ENCODE peak calls at places on chromosomes 13 and 19, in five cellular contexts. One of them, this sample, is unnamed.

GRCh38 chr13:45807520-45808099 is 43.9 kb downstream of the SIAH3 start:
- DNase-seq in colonic mucosa: no peak
- DNase-seq in HepG2: peak; percentile 60
- DNase-seq in endothelial cell: peak; percentile 55
- DNase-seq in progenitor cell of endocrine pancreas: no peak
- DNase-seq in this sample: no peak

GRCh38 chr19:40264314-40265054 is 20.7 kb downstream of the AKT2 start:
- DNase-seq in colonic mucosa: no peak
- DNase-seq in HepG2: no peak
- DNase-seq in endothelial cell: no peak
- DNase-seq in progenitor cell of endocrine pancreas: no peak
- DNase-seq in this sample: no peak

GRCh38 chr13:51825165-51825592 is 19.8 kb downstream of the TMEM272 start:
- DNase-seq in colonic mucosa: no peak
- DNase-seq in HepG2: no peak
- DNase-seq in endothelial cell: no peak
- DNase-seq in progenitor cell of endocrine pancreas: no peak
- DNase-seq in this sample: no peak

GRCh38 chr13:49436890-49437289 is 7.0 kb downstream of the CAB39L start:
- DNase-seq in colonic mucosa: no peak
- DNase-seq in HepG2: no peak
- DNase-seq in endothelial cell: no peak
- DNase-seq in progenitor cell of endocrine pancreas: no peak
- DNase-seq in this sample: no peak

GRCh38 chr19:51194527-51195315 is 30.2 kb upstream of the CD33 start:
- DNase-seq in colonic mucosa: no peak
- DNase-seq in HepG2: no peak
- DNase-seq in endothelial cell: no peak
- DNase-seq in progenitor cell of endocrine pancreas: no peak
- DNase-seq in this sample: no peak

GRCh38 chr13:50357586-50358118 is 342.4 kb downstream of the KCNRG start:
- DNase-seq in colonic mucosa: no peak
- DNase-seq in HepG2: no peak
- DNase-seq in endothelial cell: no peak
- DNase-seq in progenitor cell of endocrine pancreas: no peak
- DNase-seq in this sample: no peak

GRCh38 chr13:91904597-91904996 is 506.2 kb downstream of the GPC5 start:
- DNase-seq in colonic mucosa: no peak
- DNase-seq in HepG2: no peak
- DNase-seq in endothelial cell: no peak
- DNase-seq in progenitor cell of endocrine pancreas: no peak
- DNase-seq in this sample: no peak

GRCh38 chr19:50327461-50328256 is 1.5 kb downstream of the KCNC3 start:
- DNase-seq in colonic mucosa: no peak
- DNase-seq in HepG2: no peak
- DNase-seq in endothelial cell: no peak
- DNase-seq in progenitor cell of endocrine pancreas: no peak
- DNase-seq in this sample: no peak

GRCh38 chr19:29674374-29675119 is 9.3 kb downstream of the PLEKHF1 start:
- DNase-seq in colonic mucosa: no peak
- DNase-seq in HepG2: no peak
- DNase-seq in endothelial cell: no peak
- DNase-seq in progenitor cell of endocrine pancreas: no peak
- DNase-seq in this sample: no peak

GRCh38 chr13:24605923-24606372 is 74.3 kb upstream of the ATP12A start:
- DNase-seq in colonic mucosa: no peak
- DNase-seq in HepG2: peak; percentile 47
- DNase-seq in endothelial cell: no peak
- DNase-seq in progenitor cell of endocrine pancreas: no peak
- DNase-seq in this sample: no peak

GRCh38 chr13:74771964-74772363 is 637.8 kb upstream of the KLF12 start:
- DNase-seq in colonic mucosa: no peak
- DNase-seq in HepG2: no peak
- DNase-seq in endothelial cell: no peak
- DNase-seq in progenitor cell of endocrine pancreas: no peak
- DNase-seq in this sample: no peak

GRCh38 chr19:41734156-41734555 is 21.2 kb upstream of the CEACAM6 start:
- DNase-seq in colonic mucosa: no peak
- DNase-seq in HepG2: no peak
- DNase-seq in endothelial cell: no peak
- DNase-seq in progenitor cell of endocrine pancreas: no peak
- DNase-seq in this sample: no peak

GRCh38 chr13:44974056-44974798 is 15.0 kb downstream of the NUFIP1 start:
- DNase-seq in colonic mucosa: no peak
- DNase-seq in HepG2: no peak
- DNase-seq in endothelial cell: no peak
- DNase-seq in progenitor cell of endocrine pancreas: no peak
- DNase-seq in this sample: no peak

GRCh38 chr19:42368765-42369164 is 21.3 kb downstream of the CNFN start:
- DNase-seq in colonic mucosa: no peak
- DNase-seq in HepG2: no peak
- DNase-seq in endothelial cell: no peak
- DNase-seq in progenitor cell of endocrine pancreas: no peak
- DNase-seq in this sample: no peak

GRCh38 chr19:19562665-19563347 is 24.7 kb downstream of the CILP2 start:
- DNase-seq in colonic mucosa: no peak
- DNase-seq in HepG2: no peak
- DNase-seq in endothelial cell: no peak
- DNase-seq in progenitor cell of endocrine pancreas: no peak
- DNase-seq in this sample: no peak

GRCh38 chr19:8926341-8926740 is 83.9 kb downstream of the MUC16 start:
- DNase-seq in colonic mucosa: no peak
- DNase-seq in HepG2: no peak
- DNase-seq in endothelial cell: no peak
- DNase-seq in progenitor cell of endocrine pancreas: no peak
- DNase-seq in this sample: no peak

GRCh38 chr13:101473458-101473857 is 21.0 kb downstream of the ITGBL1 start:
- DNase-seq in colonic mucosa: no peak
- DNase-seq in HepG2: no peak
- DNase-seq in endothelial cell: no peak
- DNase-seq in progenitor cell of endocrine pancreas: no peak
- DNase-seq in this sample: no peak
- TF ChIP-seq CTCF in colonic mucosa: no peak
- TF ChIP-seq CTCF in HepG2: no peak
- TF ChIP-seq CTCF in endothelial cell: no peak
- TF ChIP-seq CTCF in progenitor cell of endocrine pancreas: no peak
- TF ChIP-seq CTCF in this sample: no peak

DNA sequence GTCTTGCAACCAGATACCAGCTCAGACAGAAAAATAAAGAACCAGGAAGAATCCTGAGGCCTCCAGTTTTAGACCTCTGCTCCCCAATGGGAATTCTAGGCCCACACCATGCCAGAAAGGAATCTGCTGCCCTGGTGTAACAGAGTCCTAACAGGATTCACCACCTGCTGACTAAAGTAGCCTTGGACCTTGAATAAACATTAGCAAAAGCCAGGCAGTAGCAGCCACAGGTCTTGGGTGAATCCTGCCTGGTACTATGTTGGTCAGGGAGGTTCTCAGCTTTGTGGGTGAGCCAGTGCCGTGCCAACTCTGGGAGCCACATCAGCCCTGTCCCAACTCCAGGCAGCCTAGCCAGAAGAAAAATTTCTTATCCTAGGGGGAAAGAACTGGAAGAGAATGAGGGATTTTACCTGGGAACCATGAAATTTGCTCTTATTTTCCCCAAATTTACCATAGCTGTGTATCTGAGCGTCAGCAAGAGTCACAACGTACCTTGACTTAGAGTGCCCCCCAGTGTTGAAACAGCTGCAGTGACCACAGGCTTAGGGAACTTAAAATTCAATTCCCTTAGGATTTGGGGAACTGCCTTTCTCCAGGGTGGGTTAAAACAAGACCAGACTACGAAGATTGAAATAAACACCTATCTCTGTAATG is 1895.6 kb upstream of the PRR20A start:
- DNase-seq in colonic mucosa: no peak
- DNase-seq in HepG2: peak; percentile 1
- DNase-seq in endothelial cell: peak; percentile 42
- DNase-seq in progenitor cell of endocrine pancreas: no peak
- DNase-seq in this sample: no peak
- TF ChIP-seq CTCF in colonic mucosa: no peak
- TF ChIP-seq CTCF in HepG2: peak; percentile 45
- TF ChIP-seq CTCF in endothelial cell: peak; percentile 69
- TF ChIP-seq CTCF in progenitor cell of endocrine pancreas: peak; percentile 70
- TF ChIP-seq CTCF in this sample: peak; percentile 4

GRCh38 chr19:35332817-35333216 is 3.8 kb downstream of the CD22 start:
- DNase-seq in colonic mucosa: no peak
- DNase-seq in HepG2: no peak
- DNase-seq in endothelial cell: no peak
- DNase-seq in progenitor cell of endocrine pancreas: no peak
- DNase-seq in this sample: no peak
- TF ChIP-seq CTCF in colonic mucosa: no peak
- TF ChIP-seq CTCF in HepG2: no peak
- TF ChIP-seq CTCF in endothelial cell: no peak
- TF ChIP-seq CTCF in progenitor cell of endocrine pancreas: no peak
- TF ChIP-seq CTCF in this sample: no peak

GRCh38 chr19:4369888-4370260 is 26.5 kb downstream of the MPND start:
- DNase-seq in colonic mucosa: peak; percentile 68
- DNase-seq in HepG2: no peak
- DNase-seq in endothelial cell: peak; percentile 56
- DNase-seq in progenitor cell of endocrine pancreas: no peak
- DNase-seq in this sample: no peak
- TF ChIP-seq CTCF in colonic mucosa: no peak
- TF ChIP-seq CTCF in HepG2: peak; percentile 55
- TF ChIP-seq CTCF in endothelial cell: no peak
- TF ChIP-seq CTCF in progenitor cell of endocrine pancreas: peak; percentile 40
- TF ChIP-seq CTCF in this sample: peak; percentile 47